ENCODE peak calls at places on chromosome 5, in nine cellular contexts. M is lung; E is gastrocnemius medialis; T is cardiac muscle cell; Q is CD8-positive, alpha-beta memory T cell; O is psoas muscle; D is body of pancreas; L is uterus; B is stomach. J is an unnamed sample.

GRCh38 chr5:92849798-92850197 is 731.2 kb downstream of the NR2F1-AS1 start:
- DNase-seq in M (no peak), E (no peak), T (no peak), Q (no peak), O (no peak), D (no peak), L (no peak), B (no peak), J (no peak)

GRCh38 chr5:78127875-78128274 is 166.6 kb downstream of the AP3B1 start:
- DNase-seq in M (no peak), E (no peak), T (no peak), Q (no peak), O (no peak), D (no peak), L (no peak), B (no peak), J (no peak)

GRCh38 chr5:94505327-94506080 is 112.9 kb downstream of the KIAA0825 start:
- DNase-seq in M (no peak), E (no peak), T (no peak), Q (no peak), O (no peak), D (no peak), L (no peak), B (no peak), J (no peak)

GRCh38 chr5:322942-323879 is 1.7 kb downstream of the AHRR start:
- DNase-seq in M (no peak), E (no peak), T (no peak), Q (no peak), O (peak), D (no peak), L (no peak), B (no peak), J (no peak)

GRCh38 chr5:69276422-69277174 is 41.9 kb downstream of the CDK7 start:
- DNase-seq in M (no peak), E (no peak), T (peak), Q (no peak), O (no peak), D (no peak), L (no peak), B (no peak), J (no peak)

GRCh38 chr5:10581867-10582511 is 18.1 kb downstream of the ANKRD33B start:
- DNase-seq in M (no peak), E (no peak), T (peak), Q (no peak), O (no peak), D (no peak), L (no peak), B (no peak), J (no peak)

GRCh38 chr5:55629790-55630189 is 82.3 kb downstream of the SLC38A9 start:
- DNase-seq in M (no peak), E (no peak), T (no peak), Q (no peak), O (no peak), D (no peak), L (no peak), B (no peak), J (no peak)

GRCh38 chr5:141920771-141921170 is 2.9 kb upstream of the DELE1 start:
- DNase-seq in M (no peak), E (no peak), T (no peak), Q (no peak), O (no peak), D (no peak), L (no peak), B (no peak), J (no peak)

GRCh38 chr5:176429972-176430371 is 13.6 kb upstream of the CLTB start:
- DNase-seq in M (no peak), E (no peak), T (no peak), Q (no peak), O (no peak), D (no peak), L (no peak), B (no peak), J (no peak)

GRCh38 chr5:151708126-151708525 is 21.4 kb upstream of the SPARC start:
- DNase-seq in M (no peak), E (no peak), T (no peak), Q (no peak), O (no peak), D (no peak), L (no peak), B (no peak), J (no peak)

GRCh38 chr5:176700239-176700847 is 53.1 kb downstream of the TSPAN17 start:
- DNase-seq in M (no peak), E (no peak), T (peak), Q (no peak), O (no peak), D (no peak), L (no peak), B (no peak), J (no peak)

GRCh38 chr5:40594811-40595210 is 84.9 kb upstream of the PTGER4 start:
- DNase-seq in M (no peak), E (no peak), T (peak), Q (no peak), O (no peak), D (no peak), L (no peak), B (no peak), J (no peak)

GRCh38 chr5:97297063-97297715 is 114.1 kb upstream of the RIOK2 start:
- DNase-seq in M (no peak), E (no peak), T (peak), Q (no peak), O (no peak), D (no peak), L (no peak), B (no peak), J (no peak)

GRCh38 chr5:171736976-171737848 is 48.4 kb upstream of the SMIM23 start:
- DNase-seq in M (peak), E (peak), T (peak), Q (no peak), O (peak), D (peak), L (peak), B (no peak), J (no peak)

GRCh38 chr5:168047669-168048111 is 243.8 kb upstream of the WWC1 start:
- DNase-seq in M (no peak), E (no peak), T (peak), Q (no peak), O (no peak), D (no peak), L (no peak), B (peak), J (peak)

GRCh38 chr5:92019376-92019990 is 636.4 kb upstream of the ARRDC3 start:
- DNase-seq in M (no peak), E (no peak), T (no peak), Q (no peak), O (no peak), D (no peak), L (no peak), B (no peak), J (no peak)

GRCh38 chr5:100697970-100698369 is 162.8 kb downstream of the FAM174A start:
- DNase-seq in M (no peak), E (no peak), T (no peak), Q (no peak), O (no peak), D (no peak), L (no peak), B (no peak), J (no peak)

GRCh38 chr5:175809531-175810121 is 61.8 kb upstream of the CPLX2 start:
- DNase-seq in M (no peak), E (no peak), T (peak), Q (no peak), O (no peak), D (no peak), L (no peak), B (no peak), J (no peak)

GRCh38 chr5:178201221-178201926 is 3.0 kb upstream of the HNRNPAB start:
- DNase-seq in M (no peak), E (no peak), T (peak), Q (no peak), O (no peak), D (no peak), L (no peak), B (no peak), J (no peak)

GRCh38 chr5:73619606-73620334 is 6.2 kb upstream of the ARHGEF28 start:
- DNase-seq in M (no peak), E (no peak), T (no peak), Q (no peak), O (no peak), D (no peak), L (no peak), B (no peak), J (no peak)

GRCh38 chr5:4639959-4640358 is 500.2 kb upstream of the ADAMTS16 start:
- DNase-seq in M (no peak), E (no peak), T (no peak), Q (no peak), O (no peak), D (no peak), L (no peak), B (no peak), J (no peak)

GRCh38 chr5:64108674-64109073 is 57.0 kb upstream of the RNF180 start:
- DNase-seq in M (no peak), E (no peak), T (no peak), Q (no peak), O (no peak), D (no peak), L (no peak), B (no peak), J (no peak)

GRCh38 chr5:74017112-74017511 is 391.1 kb downstream of the ARHGEF28 start:
- DNase-seq in M (no peak), E (no peak), T (peak), Q (no peak), O (no peak), D (no peak), L (no peak), B (no peak), J (no peak)

GRCh38 chr5:123865641-123866040 is 353.7 kb downstream of the CSNK1G3 start:
- DNase-seq in M (no peak), E (no peak), T (no peak), Q (no peak), O (no peak), D (no peak), L (no peak), B (no peak), J (no peak)

GRCh38 chr5:36305571-36306326 is 4.0 kb upstream of the RANBP3L start:
- DNase-seq in M (peak), E (peak), T (peak), Q (peak), O (peak), D (peak), L (peak), B (peak), J (no peak)

GRCh38 chr5:10856646-10857332 is 95.8 kb upstream of the DAP start:
- DNase-seq in M (no peak), E (no peak), T (peak), Q (no peak), O (no peak), D (peak), L (peak), B (peak), J (peak)

GRCh38 chr5:76402251-76402879 is 720 bp upstream of the IQGAP2 start:
- DNase-seq in M (peak), E (peak), T (no peak), Q (peak), O (peak), D (peak), L (no peak), B (peak), J (no peak)

GRCh38 chr5:178589180-178590140 is 733 bp downstream of the COL23A1 start:
- DNase-seq in M (no peak), E (peak), T (peak), Q (no peak), O (peak), D (peak), L (no peak), B (no peak), J (no peak)

GRCh38 chr5:174844971-174845370 is 120.6 kb downstream of the MSX2 start:
- DNase-seq in M (no peak), E (peak), T (no peak), Q (no peak), O (no peak), D (no peak), L (peak), B (no peak), J (peak)

GRCh38 chr5:124480022-124480421 is 266.4 kb downstream of the ZNF608 start:
- DNase-seq in M (no peak), E (no peak), T (no peak), Q (no peak), O (no peak), D (no peak), L (no peak), B (no peak), J (no peak)

GRCh38 chr5:68000805-68001204 is 214.8 kb upstream of the PIK3R1 start:
- DNase-seq in M (no peak), E (no peak), T (no peak), Q (no peak), O (no peak), D (no peak), L (no peak), B (no peak), J (no peak)

GRCh38 chr5:67996596-67996995 is 219.0 kb upstream of the PIK3R1 start:
- DNase-seq in M (no peak), E (no peak), T (no peak), Q (no peak), O (no peak), D (no peak), L (no peak), B (no peak), J (no peak)

GRCh38 chr5:67998709-67999251 is 216.8 kb upstream of the PIK3R1 start:
- DNase-seq in M (peak), E (peak), T (peak), Q (no peak), O (no peak), D (peak), L (no peak), B (no peak), J (peak)

GRCh38 chr5:67997148-67997547 is 218.4 kb upstream of the PIK3R1 start:
- DNase-seq in M (no peak), E (no peak), T (no peak), Q (no peak), O (no peak), D (no peak), L (no peak), B (no peak), J (no peak)

DNA sequence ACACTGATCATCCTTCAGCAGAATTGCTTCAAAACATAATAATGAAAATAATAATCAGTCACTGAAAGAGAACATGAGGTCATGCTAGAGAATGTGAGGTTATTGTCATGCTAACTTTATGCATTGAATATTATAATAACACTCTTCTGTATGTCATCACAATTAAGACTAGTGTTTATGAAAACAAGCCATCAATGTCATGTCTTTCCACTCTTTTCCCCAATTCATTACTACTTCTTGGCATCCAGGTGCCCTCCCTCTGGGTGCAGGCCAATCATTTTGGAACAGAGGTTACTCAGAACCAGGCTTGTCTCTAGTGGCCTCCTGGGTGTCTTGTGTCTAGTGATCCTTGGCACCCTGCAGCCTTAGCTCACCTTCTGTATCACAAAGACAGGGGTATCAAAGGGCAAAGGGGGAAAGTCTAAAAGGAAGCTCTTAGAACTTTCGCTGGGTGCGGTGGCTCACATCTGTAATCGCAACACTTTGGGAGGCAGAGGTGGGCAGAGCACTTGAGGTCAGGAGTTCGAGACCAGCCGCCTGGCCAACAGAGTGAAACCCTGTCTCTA is 217.6 kb upstream of the PIK3R1 start:
- DNase-seq in M (no peak), E (no peak), T (no peak), Q (no peak), O (no peak), D (no peak), L (no peak), B (no peak), J (no peak)
- H3K27ac ChIP-seq in M (peak), E (no peak), T (no peak), Q (no peak), O (no peak), D (peak), L (no peak), B (no peak), J (no peak)

DNA sequence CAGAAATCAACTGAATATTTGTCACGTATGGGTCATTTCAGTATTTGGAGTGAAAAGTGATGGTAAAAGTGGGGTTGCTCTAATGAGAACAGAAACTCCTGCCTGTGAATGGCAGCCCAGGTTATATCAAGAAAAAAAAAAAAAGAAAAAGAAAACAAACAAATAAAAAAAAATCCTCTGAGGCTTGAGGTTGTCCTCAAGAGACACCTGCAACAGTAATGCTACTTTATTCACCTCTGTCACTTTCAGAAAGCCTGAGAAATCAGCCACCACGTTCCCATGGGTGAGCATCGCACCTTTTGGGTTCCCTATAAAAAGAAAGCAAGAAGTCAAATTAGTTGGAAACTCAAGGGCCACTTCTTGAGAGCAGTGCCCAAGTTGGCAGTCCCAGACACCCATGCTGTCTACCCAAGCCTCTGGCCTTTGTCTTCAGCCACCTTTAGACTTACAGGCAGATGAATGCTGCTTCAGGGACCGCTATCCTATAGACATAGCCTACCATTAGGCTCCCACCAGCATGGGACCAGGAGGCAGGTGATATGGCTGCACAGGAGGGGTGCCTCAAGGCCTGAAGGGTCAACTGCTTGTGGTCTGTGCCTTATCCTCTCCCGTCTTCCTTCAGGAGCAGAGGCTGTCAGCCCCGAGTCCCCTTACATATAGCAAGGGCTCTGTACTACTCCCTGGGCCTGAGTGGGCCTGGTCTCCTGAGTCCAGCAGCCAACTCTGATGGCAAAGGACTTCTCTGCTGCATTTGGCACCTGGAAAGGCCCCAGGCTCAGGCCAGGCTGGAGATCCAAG is 31.1 kb upstream of the MEIKIN start:
- DNase-seq in M (no peak), E (no peak), T (no peak), Q (no peak), O (no peak), D (no peak), L (no peak), B (peak), J (no peak)
- H3K27ac ChIP-seq in M (no peak), E (no peak), T (no peak), Q (no peak), O (no peak), D (no peak), L (no peak), B (no peak), J (no peak)

GRCh38 chr5:104273725-104274124 is 711.1 kb upstream of the NUDT12 start:
- DNase-seq in M (no peak), E (no peak), T (no peak), Q (no peak), O (no peak), D (no peak), L (no peak), B (no peak), J (no peak)
- H3K27ac ChIP-seq in M (no peak), E (no peak), T (no peak), Q (no peak), O (no peak), D (no peak), L (no peak), B (no peak), J (no peak)

GRCh38 chr5:128537999-128538248 is at the start of gene FBN2:
- DNase-seq in M (no peak), E (no peak), T (no peak), Q (no peak), O (no peak), D (no peak), L (no peak), B (no peak), J (no peak)
- H3K27ac ChIP-seq in M (no peak), E (no peak), T (peak), Q (no peak), O (no peak), D (no peak), L (peak), B (no peak), J (no peak)

GRCh38 chr5:113233606-113234005 is 201.2 kb downstream of the TSSK1B start:
- DNase-seq in M (no peak), E (no peak), T (no peak), Q (no peak), O (no peak), D (no peak), L (no peak), B (no peak), J (no peak)

GRCh38 chr5:113231653-113232000 is 203.2 kb downstream of the TSSK1B start:
- DNase-seq in M (no peak), E (no peak), T (no peak), Q (no peak), O (no peak), D (no peak), L (no peak), B (no peak), J (no peak)

GRCh38 chr5:113232667-113233066 is 202.1 kb downstream of the TSSK1B start:
- DNase-seq in M (no peak), E (no peak), T (peak), Q (no peak), O (no peak), D (peak), L (peak), B (no peak), J (no peak)

GRCh38 chr5:113230711-113231652 is 203.8 kb downstream of the TSSK1B start:
- DNase-seq in M (no peak), E (no peak), T (no peak), Q (no peak), O (no peak), D (no peak), L (no peak), B (no peak), J (no peak)

DNA sequence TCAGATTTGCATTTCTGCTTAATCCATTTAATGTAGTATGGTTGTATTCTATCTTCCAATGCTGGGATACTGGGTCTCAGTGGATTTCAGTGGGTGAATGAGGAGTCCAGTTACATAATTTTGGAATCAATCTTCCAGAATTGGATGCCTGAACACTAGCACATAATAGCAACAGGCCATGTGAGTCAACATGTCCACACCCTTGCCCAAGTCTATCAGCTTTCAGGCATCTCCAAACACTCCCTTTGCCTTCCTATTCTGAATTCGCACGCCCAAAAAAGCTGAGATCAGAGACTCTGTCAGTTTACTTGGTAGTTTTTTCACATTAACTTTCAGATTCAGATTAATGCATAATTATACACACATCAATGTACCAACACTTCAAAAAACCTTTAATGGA is 202.5 kb downstream of the TSSK1B start:
- DNase-seq in M (no peak), E (no peak), T (no peak), Q (no peak), O (no peak), D (no peak), L (no peak), B (no peak), J (no peak)
- H3K27ac ChIP-seq in M (no peak), E (peak), T (no peak), Q (no peak), O (peak), D (no peak), L (peak), B (no peak), J (no peak)

GRCh38 chr5:7397935-7398334 is 2.0 kb downstream of the ADCY2 start:
- DNase-seq in M (no peak), E (no peak), T (no peak), Q (no peak), O (no peak), D (no peak), L (no peak), B (no peak), J (no peak)

GRCh38 chr5:7394889-7395431 is 978 bp upstream of the ADCY2 start:
- DNase-seq in M (no peak), E (peak), T (no peak), Q (no peak), O (peak), D (no peak), L (no peak), B (no peak), J (no peak)

GRCh38 chr5:7395432-7396168 is at the start of gene ADCY2:
- DNase-seq in M (no peak), E (peak), T (no peak), Q (no peak), O (peak), D (no peak), L (no peak), B (no peak), J (no peak)

GRCh38 chr5:7397005-7397546 is 1.1 kb downstream of the ADCY2 start:
- DNase-seq in M (no peak), E (peak), T (no peak), Q (no peak), O (no peak), D (no peak), L (no peak), B (no peak), J (no peak)

GRCh38 chr5:7396169-7397004 is 449 bp downstream of the ADCY2 start:
- DNase-seq in M (no peak), E (peak), T (peak), Q (no peak), O (peak), D (peak), L (peak), B (no peak), J (no peak)
- H3K27ac ChIP-seq in M (no peak), E (peak), T (no peak), Q (no peak), O (peak), D (no peak), L (peak), B (no peak), J (no peak)

J was measured in substantia nigra.